ENCODE peak calls at places on chromosomes 13 and 19, in nine cellular contexts. B, Z, F, V, W, I, N, G and J are unnamed samples.

GRCh38 chr19:46384396-46384795 is 29.0 kb downstream of the CCDC8 start:
- DNase-seq in W (no peak), G (no peak), N (peak), Z (no peak), I (no peak), F (peak), V (peak), B (peak), J (peak)

GRCh38 chr13:36084131-36084530 is 47.1 kb downstream of the DCLK1 start:
- DNase-seq in F (no peak), B (no peak), Z (no peak), G (no peak), W (no peak), V (no peak), I (no peak), N (no peak), J (no peak)

GRCh38 chr19:13983213-13983889 is 22.8 kb downstream of the RFX1 start:
- DNase-seq in W (no peak), V (peak), N (no peak), G (no peak), B (peak), I (peak), Z (no peak), F (no peak), J (no peak)

GRCh38 chr13:100789968-100790367 is 115.4 kb upstream of the TMTC4 start:
- DNase-seq in V (no peak), G (no peak), N (no peak), Z (no peak), B (no peak), F (no peak), W (no peak), I (no peak), J (no peak)

GRCh38 chr13:24709186-24709913 is 29.1 kb downstream of the ATP12A start:
- DNase-seq in V (no peak), I (no peak), F (no peak), B (peak), W (peak), N (no peak), G (no peak), Z (no peak), J (no peak)

GRCh38 chr19:33772858-33773180 is 23.9 kb upstream of the KCTD15 start:
- DNase-seq in F (no peak), B (no peak), V (no peak), I (no peak), G (no peak), Z (no peak), N (no peak), W (no peak), J (peak)

GRCh38 chr13:75687145-75687763 is 51.1 kb downstream of the LMO7 start:
- DNase-seq in W (no peak), V (no peak), F (no peak), G (peak), Z (no peak), N (no peak), B (no peak), I (peak), J (no peak)

GRCh38 chr19:8212212-8212611 is 3.0 kb downstream of the CERS4 start:
- DNase-seq in W (no peak), B (no peak), G (no peak), I (no peak), Z (no peak), V (no peak), F (no peak), N (peak), J (no peak)

GRCh38 chr19:35114656-35115537 is 726 bp upstream of the FXYD3 start:
- DNase-seq in N (peak), V (peak), G (peak), W (peak), I (peak), B (peak), Z (peak), F (peak), J (peak)

GRCh38 chr19:991932-992669 is 8.0 kb downstream of the WDR18 start:
- DNase-seq in B (no peak), G (no peak), F (no peak), N (no peak), I (no peak), V (no peak), Z (no peak), W (no peak), J (no peak)